ENCODE peak calls at places on chromosomes 16 and 17, in five cellular contexts. G, P, R, A and M are unnamed samples.

GRCh38 chr17:8941520-8941919 is 24.0 kb downstream of the PIK3R5 start:
- DNase-seq in G (no peak), P (no peak), R (no peak), A (no peak), M (no peak)

GRCh38 chr16:65975049-65975708 is 391.3 kb upstream of the CDH5 start:
- DNase-seq in G (no peak), P (no peak), R (no peak), A (no peak), M (peak; percentile 25)

GRCh38 chr17:82108999-82109480 is 11.0 kb upstream of the FASN start:
- DNase-seq in G (no peak), P (no peak), R (no peak), A (no peak), M (no peak)

GRCh38 chr16:63188076-63188771 is 1152.0 kb upstream of the CDH8 start:
- DNase-seq in G (no peak), P (no peak), R (no peak), A (no peak), M (no peak)

GRCh38 chr16:71426069-71426879 is 15.6 kb downstream of the TLE7 start:
- DNase-seq in G (no peak), P (no peak), R (peak; percentile 97), A (peak; percentile 67), M (peak; percentile 62)

GRCh38 chr16:50265260-50265659 is 1.1 kb upstream of the ADCY7 start:
- DNase-seq in G (no peak), P (no peak), R (peak; percentile 35), A (peak; percentile 24), M (no peak)

GRCh38 chr17:32445976-32446375 is 1.7 kb downstream of the PSMD11 start:
- DNase-seq in G (no peak), P (no peak), R (no peak), A (no peak), M (no peak)

GRCh38 chr17:37828313-37829124 is 83.7 kb upstream of the HNF1B start:
- DNase-seq in G (no peak), P (no peak), R (no peak), A (no peak), M (no peak)

GRCh38 chr17:65920996-65921395 is 270.9 kb downstream of the CEP112 start:
- DNase-seq in G (no peak), P (no peak), R (no peak), A (peak; percentile 43), M (no peak)

GRCh38 chr16:25121824-25122600 is 10.5 kb downstream of the LCMT1 start:
- DNase-seq in G (no peak), P (no peak), R (no peak), A (no peak), M (no peak)

GRCh38 chr17:64442550-64442971 is 6.4 kb upstream of the MILR1 start:
- DNase-seq in G (no peak), P (no peak), R (no peak), A (no peak), M (no peak)